ENCODE peak calls at places on chromosomes 13 and 19, in four cellular contexts. G is stimulated activated CD8-positive, alpha-beta memory T cell treated with anti-CD3 and anti-CD28 coated beads, Interleukin-4, amount 100 ng/mL, for 48 hours; Z is HFF-Myc; C is midbrain. E is an unnamed sample.

GRCh38 chr19:6246174-6247006 is 33.4 kb downstream of the MLLT1 start:
- DNase-seq in G (no peak), Z (no peak), C (no peak), E (no peak)

GRCh38 chr13:49560270-49561063 is 24.9 kb downstream of the RCBTB1 start:
- DNase-seq in C (no peak), Z (no peak), G (no peak), E (peak; percentile 24)

GRCh38 chr13:40624338-40624737 is 42.1 kb downstream of the FOXO1 start:
- DNase-seq in Z (no peak), C (no peak), G (peak; percentile 62), E (no peak)

GRCh38 chr19:4354282-4354681 is 10.9 kb downstream of the MPND start:
- DNase-seq in G (no peak), C (no peak), Z (no peak), E (no peak)

GRCh38 chr13:98039261-98039660 is 85.8 kb downstream of the IPO5 start:
- DNase-seq in C (no peak), G (no peak), Z (no peak), E (no peak)

GRCh38 chr19:10701955-10702307 is 692 bp downstream of the QTRT1 start:
- DNase-seq in Z (no peak), G (peak; percentile 52), C (no peak), E (no peak)

GRCh38 chr19:38284422-38284821 is 19.6 kb upstream of the C19orf33 start:
- DNase-seq in C (no peak), Z (no peak), G (no peak), E (no peak)

GRCh38 chr13:45564108-45564507 is 51.4 kb downstream of the ERICH6B start:
- DNase-seq in C (no peak), G (no peak), Z (peak; percentile 36), E (no peak)

GRCh38 chr19:55105237-55105636 is 12.2 kb downstream of the PPP1R12C start:
- DNase-seq in Z (no peak), G (no peak), C (no peak), E (no peak)

GRCh38 chr19:36222503-36222902 is 7.6 kb downstream of the ZNF146 start:
- DNase-seq in C (no peak), G (no peak), Z (no peak), E (no peak)

GRCh38 chr13:36231236-36231635 is 16.9 kb upstream of the SOHLH2 start:
- DNase-seq in Z (no peak), G (no peak), C (no peak), E (no peak)

GRCh38 chr13:52449323-52450011 is 967 bp downstream of the VPS36 start:
- DNase-seq in Z (no peak), G (no peak), C (no peak), E (no peak)

GRCh38 chr19:46447006-46447405 is 18.3 kb upstream of the PNMA8C start:
- DNase-seq in C (no peak), Z (no peak), G (no peak), E (no peak)

GRCh38 chr19:18465964-18466339 is 28.0 kb upstream of the ISYNA1 start:
- DNase-seq in C (no peak), Z (no peak), G (no peak), E (no peak)

GRCh38 chr13:65600702-65601101 is 1629.4 kb downstream of the PCDH9 start:
- DNase-seq in C (no peak), Z (peak; percentile 48), G (no peak), E (no peak)

GRCh38 chr19:3738477-3739220 is 22.8 kb downstream of the APBA3 start:
- DNase-seq in G (no peak), C (no peak), Z (no peak), E (no peak)

GRCh38 chr13:50587839-50588373 is 255.6 kb downstream of the DLEU7 start:
- DNase-seq in Z (no peak), G (no peak), C (no peak), E (no peak)

GRCh38 chr19:18541992-18542935 is 1.1 kb downstream of the FKBP8 start:
- DNase-seq in C (no peak), G (no peak), Z (no peak), E (no peak)